ENCODE peak calls at places on chromosomes 6 and 20, in ten cellular contexts. D, V, P, K, E, G, Z, I, M and Y are unnamed samples.

GRCh38 chr20:38290829-38291581 is 13.0 kb upstream of the BPI start:
- DNase-seq in Z (no peak), K (peak; percentile 64), M (no peak), I (no peak), D (peak; percentile 66), G (no peak), E (no peak), V (peak; percentile 66), P (no peak), Y (peak; percentile 72)

GRCh38 chr6:121652726-121653623 is 217.5 kb downstream of the GJA1 start:
- DNase-seq in E (no peak), I (no peak), D (no peak), M (no peak), G (no peak), K (no peak), P (no peak), Z (no peak), V (peak; percentile 58), Y (no peak)

GRCh38 chr6:47034919-47035318 is 7.2 kb downstream of the ADGRF1 start:
- DNase-seq in K (no peak), P (no peak), E (no peak), I (no peak), V (peak; percentile 86), Z (no peak), G (no peak), M (no peak), D (peak; percentile 9), Y (no peak)

GRCh38 chr6:151254451-151255081 is 14.8 kb downstream of the AKAP12 start:
- DNase-seq in I (no peak), E (no peak), Z (no peak), V (peak; percentile 67), K (no peak), G (no peak), M (no peak), P (no peak), D (peak; percentile 18), Y (no peak)

GRCh38 chr20:13800728-13801134 is 15.9 kb downstream of the NDUFAF5 start:
- DNase-seq in P (no peak), D (peak; percentile 30), E (no peak), I (peak; percentile 6), M (no peak), K (peak; percentile 72), Z (peak; percentile 45), G (no peak), V (peak; percentile 75), Y (peak; percentile 96)

GRCh38 chr20:8375898-8376297 is 243.8 kb downstream of the PLCB1 start:
- DNase-seq in Z (no peak), V (no peak), I (no peak), K (no peak), D (no peak), P (no peak), E (no peak), M (no peak), G (no peak), Y (no peak)

GRCh38 chr20:59123677-59124060 is 40.0 kb upstream of the ZNF831 start:
- DNase-seq in G (no peak), V (no peak), E (no peak), M (no peak), Z (no peak), K (no peak), D (no peak), P (no peak), I (no peak), Y (no peak)

GRCh38 chr20:38723069-38723981 is 961 bp upstream of the SLC32A1 start:
- DNase-seq in I (no peak), Z (peak; percentile 21), M (no peak), E (no peak), D (no peak), G (peak; percentile 10), K (no peak), P (peak; percentile 16), V (no peak), Y (no peak)

GRCh38 chr20:63944078-63944941 is 11.9 kb downstream of the UCKL1 start:
- DNase-seq in E (no peak), V (no peak), M (no peak), D (no peak), G (no peak), K (peak; percentile 61), P (no peak), I (no peak), Z (no peak), Y (peak; percentile 32)

GRCh38 chr6:73182021-73182607 is 43.2 kb downstream of the KHDC1L start:
- DNase-seq in K (no peak), E (no peak), I (no peak), D (no peak), P (no peak), G (no peak), M (no peak), Z (no peak), V (no peak), Y (no peak)